ENCODE peak calls at places on chromosomes 2 and 18, in nine cellular contexts. K is activated CD4-positive, alpha-beta T cell treated with anti-CD3 and anti-CD28 coated beads, Interleukin-2, amount 50 U/mL, for 24 hours; L is iPS-NIHi11; F is stimulated activated CD8-positive, alpha-beta memory T cell treated with anti-CD3 and anti-CD28 coated beads, Interleukin-4, amount 100 ng/mL, for 24 hours; X is psoas muscle; I is ACHN; G is T-helper 2 cell; A is T-helper 1 cell; J is activated effector memory CD4-positive, alpha-beta T cell treated with anti-CD3 and anti-CD28 coated beads, Interleukin-2, amount 50 U/mL, for 16 hours. M is an unnamed sample.

GRCh38 chr2:42147641-42148274 is 21.4 kb upstream of the EML4 start:
- DNase-seq in K (no peak), L (no peak), F (no peak), X (no peak), I (no peak), G (no peak), A (no peak), J (no peak), M (no peak)

GRCh38 chr2:26300234-26300641 is 45.7 kb upstream of the SELENOI start:
- DNase-seq in K (peak), L (no peak), F (no peak), X (no peak), I (no peak), G (no peak), A (no peak), J (no peak), M (no peak)

GRCh38 chr2:207967121-207967520 is 58.2 kb downstream of the PLEKHM3 start:
- DNase-seq in K (no peak), L (no peak), F (no peak), X (no peak), I (no peak), G (no peak), A (no peak), J (no peak), M (no peak)

GRCh38 chr18:62877448-62878221 is 162.3 kb downstream of the PHLPP1 start:
- DNase-seq in K (no peak), L (peak), F (no peak), X (no peak), I (peak), G (no peak), A (no peak), J (no peak), M (no peak)

GRCh38 chr18:74499633-74500032 is 3.5 kb downstream of the CNDP2 start:
- DNase-seq in K (peak), L (peak), F (peak), X (peak), I (peak), G (no peak), A (peak), J (peak), M (no peak)

GRCh38 chr2:126358122-126358521 is 297.8 kb upstream of the GYPC start:
- DNase-seq in K (no peak), L (no peak), F (no peak), X (no peak), I (no peak), G (no peak), A (no peak), J (no peak), M (no peak)

GRCh38 chr2:84927275-84927627 is 21.8 kb downstream of the TMSB10 start:
- DNase-seq in K (no peak), L (no peak), F (no peak), X (no peak), I (no peak), G (no peak), A (no peak), J (no peak), M (no peak)

GRCh38 chr2:117785740-117786139 is 28.8 kb upstream of the DDX18 start:
- DNase-seq in K (peak), L (peak), F (no peak), X (no peak), I (peak), G (peak), A (peak), J (no peak), M (peak)

GRCh38 chr2:146949400-146949799 is 895.4 kb upstream of the ACVR2A start:
- DNase-seq in K (no peak), L (no peak), F (no peak), X (no peak), I (no peak), G (no peak), A (no peak), J (no peak), M (no peak)

GRCh38 chr2:40997362-40997761 is 545.5 kb upstream of the SLC8A1 start:
- DNase-seq in K (no peak), L (no peak), F (no peak), X (no peak), I (no peak), G (no peak), A (no peak), J (no peak), M (no peak)

GRCh38 chr2:12538300-12538699 is 178.4 kb upstream of the TRIB2 start:
- DNase-seq in K (no peak), L (no peak), F (no peak), X (no peak), I (no peak), G (no peak), A (no peak), J (no peak), M (no peak)

GRCh38 chr2:95012881-95013550 is 12.5 kb upstream of the MAL start:
- DNase-seq in K (no peak), L (no peak), F (no peak), X (no peak), I (peak), G (no peak), A (no peak), J (no peak), M (no peak)

GRCh38 chr2:239725551-239725890 is 299.6 kb downstream of the NDUFA10 start:
- DNase-seq in K (no peak), L (no peak), F (no peak), X (no peak), I (no peak), G (no peak), A (no peak), J (peak), M (no peak)

GRCh38 chr2:84556190-84556589 is 39.9 kb downstream of the DNAH6 start:
- DNase-seq in K (no peak), L (no peak), F (no peak), X (no peak), I (no peak), G (no peak), A (peak), J (no peak), M (peak)

GRCh38 chr2:63977904-63978303 is 41.3 kb downstream of the VPS54 start:
- DNase-seq in K (peak), L (no peak), F (no peak), X (no peak), I (no peak), G (no peak), A (peak), J (no peak), M (no peak)

GRCh38 chr18:69838620-69839411 is 108.9 kb downstream of the CD226 start:
- DNase-seq in K (no peak), L (peak), F (no peak), X (no peak), I (peak), G (no peak), A (peak), J (no peak), M (peak)

GRCh38 chr2:239506961-239507360 is 106.1 kb upstream of the HDAC4 start:
- DNase-seq in K (no peak), L (no peak), F (no peak), X (no peak), I (no peak), G (no peak), A (no peak), J (no peak), M (no peak)

GRCh38 chr2:24731040-24731439 is 62.2 kb downstream of the PTRHD1 start:
- DNase-seq in K (no peak), L (no peak), F (no peak), X (no peak), I (no peak), G (no peak), A (no peak), J (no peak), M (no peak)

GRCh38 chr2:62010632-62011276 is 105.3 kb downstream of the COMMD1 start:
- DNase-seq in K (no peak), L (no peak), F (no peak), X (no peak), I (no peak), G (no peak), A (no peak), J (no peak), M (no peak)

GRCh38 chr2:212958757-212959295 is 192.6 kb downstream of the IKZF2 start:
- DNase-seq in K (no peak), L (no peak), F (no peak), X (no peak), I (no peak), G (no peak), A (peak), J (no peak), M (no peak)

GRCh38 chr2:46645681-46646162 is 166.4 kb downstream of the TMEM247 start:
- DNase-seq in K (no peak), L (no peak), F (no peak), X (no peak), I (no peak), G (no peak), A (no peak), J (no peak), M (no peak)

GRCh38 chr2:172198908-172199307 is 96.2 kb upstream of the DLX2 start:
- DNase-seq in K (no peak), L (no peak), F (no peak), X (no peak), I (no peak), G (no peak), A (no peak), J (no peak), M (no peak)

GRCh38 chr2:33526132-33526531 is 49.7 kb downstream of the RASGRP3 start:
- DNase-seq in K (no peak), L (no peak), F (no peak), X (no peak), I (no peak), G (no peak), A (peak), J (no peak), M (no peak)

GRCh38 chr2:215460682-215461081 is 24.8 kb upstream of the FN1 start:
- DNase-seq in K (no peak), L (no peak), F (no peak), X (no peak), I (no peak), G (no peak), A (no peak), J (no peak), M (no peak)

M was measured in SW480.